ENCODE peak calls at places on chromosomes 4 and X, in four cellular contexts. One of them, this sample, is unnamed.

GRCh38 chrX:74453178-74453577 is 31.9 kb downstream of the SLC16A2 start:
- DNase-seq in tibial artery: no peak
- DNase-seq in thoracic aorta: no peak
- DNase-seq in lower lobe of right lung: no peak
- DNase-seq in this sample: no peak

GRCh38 chr4:14915018-14915417 is 87.3 kb upstream of the CPEB2 start:
- DNase-seq in lower lobe of right lung: no peak
- DNase-seq in thoracic aorta: no peak
- DNase-seq in tibial artery: no peak
- DNase-seq in this sample: no peak

GRCh38 chr4:2402941-2403340 is 15.5 kb downstream of the ZFYVE28 start:
- DNase-seq in lower lobe of right lung: no peak
- DNase-seq in tibial artery: no peak
- DNase-seq in thoracic aorta: no peak
- DNase-seq in this sample: no peak

GRCh38 chr4:148565801-148566200 is 123.6 kb upstream of the NR3C2 start:
- DNase-seq in thoracic aorta: no peak
- DNase-seq in tibial artery: no peak
- DNase-seq in lower lobe of right lung: no peak
- DNase-seq in this sample: no peak

GRCh38 chr4:55125087-55125721 is at the start of gene KDR:
- DNase-seq in lower lobe of right lung: peak; percentile 54
- DNase-seq in tibial artery: peak; percentile 20
- DNase-seq in thoracic aorta: no peak
- DNase-seq in this sample: no peak

GRCh38 chr4:86730310-86730709 is 118.9 kb downstream of the SLC10A6 start:
- DNase-seq in tibial artery: no peak
- DNase-seq in thoracic aorta: no peak
- DNase-seq in lower lobe of right lung: no peak
- DNase-seq in this sample: no peak

GRCh38 chr4:12949719-12950118 is 534.4 kb downstream of the RAB28 start:
- DNase-seq in thoracic aorta: no peak
- DNase-seq in tibial artery: no peak
- DNase-seq in lower lobe of right lung: no peak
- DNase-seq in this sample: no peak

GRCh38 chr4:52914051-52914605 is 52.0 kb downstream of the RASL11B start:
- DNase-seq in tibial artery: no peak
- DNase-seq in thoracic aorta: no peak
- DNase-seq in lower lobe of right lung: no peak
- DNase-seq in this sample: no peak

GRCh38 chrX:53674581-53674980 is 11.9 kb downstream of the HUWE1 start:
- DNase-seq in thoracic aorta: no peak
- DNase-seq in tibial artery: no peak
- DNase-seq in lower lobe of right lung: no peak
- DNase-seq in this sample: no peak

GRCh38 chr4:80215449-80216052 is 18.2 kb downstream of the PRDM8 start:
- DNase-seq in tibial artery: no peak
- DNase-seq in lower lobe of right lung: no peak
- DNase-seq in thoracic aorta: no peak
- DNase-seq in this sample: no peak

GRCh38 chr4:168666531-168666930 is 169.7 kb downstream of the PALLD start:
- DNase-seq in thoracic aorta: no peak
- DNase-seq in tibial artery: no peak
- DNase-seq in lower lobe of right lung: no peak
- DNase-seq in this sample: no peak

GRCh38 chr4:168386002-168386401 is 67.5 kb upstream of the DDX60 start:
- DNase-seq in thoracic aorta: no peak
- DNase-seq in lower lobe of right lung: no peak
- DNase-seq in tibial artery: no peak
- DNase-seq in this sample: no peak

GRCh38 chrX:97039363-97040029 is 155.8 kb downstream of the RPA4 start:
- DNase-seq in tibial artery: peak; percentile 21
- DNase-seq in thoracic aorta: no peak
- DNase-seq in lower lobe of right lung: no peak
- DNase-seq in this sample: no peak

GRCh38 chr4:56655627-56656345 is 25.3 kb downstream of the HOPX start:
- DNase-seq in tibial artery: no peak
- DNase-seq in thoracic aorta: no peak
- DNase-seq in lower lobe of right lung: no peak
- DNase-seq in this sample: no peak

GRCh38 chrX:111283446-111283845 is 13.2 kb upstream of the CAPN6 start:
- DNase-seq in tibial artery: no peak
- DNase-seq in lower lobe of right lung: no peak
- DNase-seq in thoracic aorta: no peak
- DNase-seq in this sample: no peak

GRCh38 chr4:57084360-57084759 is 25.8 kb downstream of the IGFBP7 start:
- DNase-seq in thoracic aorta: no peak
- DNase-seq in lower lobe of right lung: no peak
- DNase-seq in tibial artery: no peak
- DNase-seq in this sample: no peak

GRCh38 chr4:184838249-184839074 is 12.7 kb upstream of the ACSL1 start:
- DNase-seq in tibial artery: no peak
- DNase-seq in lower lobe of right lung: no peak
- DNase-seq in thoracic aorta: no peak
- DNase-seq in this sample: no peak

GRCh38 chr4:89438102-89438831 is 130.7 kb upstream of the GPRIN3 start:
- DNase-seq in thoracic aorta: no peak
- DNase-seq in lower lobe of right lung: peak; percentile 36
- DNase-seq in tibial artery: no peak
- DNase-seq in this sample: no peak

GRCh38 chrX:22090181-22090580 is 58.1 kb downstream of the PHEX start:
- DNase-seq in tibial artery: no peak
- DNase-seq in thoracic aorta: no peak
- DNase-seq in lower lobe of right lung: no peak
- DNase-seq in this sample: no peak

GRCh38 chrX:144275403-144275802 is 391.5 kb downstream of the UBE2NL start:
- DNase-seq in lower lobe of right lung: no peak
- DNase-seq in tibial artery: no peak
- DNase-seq in thoracic aorta: no peak
- DNase-seq in this sample: no peak

GRCh38 chr4:152938237-152938969 is 2.3 kb downstream of the FHDC1 start:
- DNase-seq in tibial artery: no peak
- DNase-seq in thoracic aorta: no peak
- DNase-seq in lower lobe of right lung: no peak
- DNase-seq in this sample: no peak

GRCh38 chr4:140233811-140234696 is 80.1 kb upstream of the MAML3 start:
- DNase-seq in lower lobe of right lung: no peak
- DNase-seq in tibial artery: no peak
- DNase-seq in thoracic aorta: no peak
- DNase-seq in this sample: no peak

GRCh38 chr4:170872794-170873193 is 783.0 kb upstream of the AADAT start:
- DNase-seq in lower lobe of right lung: no peak
- DNase-seq in tibial artery: no peak
- DNase-seq in thoracic aorta: no peak
- DNase-seq in this sample: no peak

DNA sequence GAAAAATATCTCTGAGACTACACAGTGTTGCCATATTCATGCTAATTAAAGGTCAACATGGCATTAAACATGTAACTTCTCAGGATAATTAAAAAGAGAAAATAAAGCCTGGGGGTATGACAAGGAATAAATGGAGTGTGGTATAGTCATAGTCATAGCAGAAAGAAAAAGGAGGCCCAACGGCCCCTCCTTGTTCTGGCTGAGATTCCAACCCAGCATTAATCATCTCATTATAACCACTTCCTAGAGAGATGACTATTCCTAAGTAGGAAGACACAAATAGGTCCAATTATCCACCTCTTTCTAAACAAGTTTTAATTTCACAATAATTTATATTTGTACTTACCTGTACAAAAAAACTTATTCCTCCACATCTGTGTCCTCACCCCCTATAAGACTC is 778.4 kb upstream of the AADAT start:
- DNase-seq in lower lobe of right lung: no peak
- DNase-seq in tibial artery: no peak
- DNase-seq in thoracic aorta: no peak
- DNase-seq in this sample: no peak
- H3K27ac ChIP-seq in lower lobe of right lung: no peak overlapping the region
- H3K27ac ChIP-seq in tibial artery: no peak overlapping the region
- H3K27ac ChIP-seq in thoracic aorta: no peak overlapping the region
- H3K27ac ChIP-seq in this sample: no peak overlapping the region

DNA sequence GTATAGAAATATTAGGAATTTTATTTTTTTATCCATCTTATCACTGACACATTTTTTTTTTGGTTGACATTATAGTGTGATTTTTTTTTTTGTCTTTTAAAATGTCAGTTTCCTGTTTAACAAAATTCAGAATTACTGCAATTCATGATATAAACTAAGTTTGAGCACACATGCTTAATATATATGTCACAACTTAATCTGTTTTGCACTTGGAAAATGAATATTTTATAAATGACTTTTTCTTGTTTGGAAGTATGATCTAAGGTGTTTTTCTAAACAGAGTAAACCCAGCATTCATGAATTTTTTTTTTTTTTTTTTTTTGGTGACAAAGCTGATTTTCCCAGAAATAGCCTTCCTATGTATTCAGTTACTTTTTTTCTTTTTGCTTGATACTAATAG is 2.4 kb downstream of the SMARCA5 start:
- DNase-seq in lower lobe of right lung: no peak
- DNase-seq in tibial artery: no peak
- DNase-seq in thoracic aorta: no peak
- DNase-seq in this sample: no peak
- H3K4me3 ChIP-seq in lower lobe of right lung: peak overlapping the region; percentile 83
- H3K4me3 ChIP-seq in tibial artery: peak overlapping the region; percentile 80
- H3K4me3 ChIP-seq in thoracic aorta: peak overlapping the region; percentile 95
- H3K4me3 ChIP-seq in this sample: peak overlapping the region; percentile 65

DNA sequence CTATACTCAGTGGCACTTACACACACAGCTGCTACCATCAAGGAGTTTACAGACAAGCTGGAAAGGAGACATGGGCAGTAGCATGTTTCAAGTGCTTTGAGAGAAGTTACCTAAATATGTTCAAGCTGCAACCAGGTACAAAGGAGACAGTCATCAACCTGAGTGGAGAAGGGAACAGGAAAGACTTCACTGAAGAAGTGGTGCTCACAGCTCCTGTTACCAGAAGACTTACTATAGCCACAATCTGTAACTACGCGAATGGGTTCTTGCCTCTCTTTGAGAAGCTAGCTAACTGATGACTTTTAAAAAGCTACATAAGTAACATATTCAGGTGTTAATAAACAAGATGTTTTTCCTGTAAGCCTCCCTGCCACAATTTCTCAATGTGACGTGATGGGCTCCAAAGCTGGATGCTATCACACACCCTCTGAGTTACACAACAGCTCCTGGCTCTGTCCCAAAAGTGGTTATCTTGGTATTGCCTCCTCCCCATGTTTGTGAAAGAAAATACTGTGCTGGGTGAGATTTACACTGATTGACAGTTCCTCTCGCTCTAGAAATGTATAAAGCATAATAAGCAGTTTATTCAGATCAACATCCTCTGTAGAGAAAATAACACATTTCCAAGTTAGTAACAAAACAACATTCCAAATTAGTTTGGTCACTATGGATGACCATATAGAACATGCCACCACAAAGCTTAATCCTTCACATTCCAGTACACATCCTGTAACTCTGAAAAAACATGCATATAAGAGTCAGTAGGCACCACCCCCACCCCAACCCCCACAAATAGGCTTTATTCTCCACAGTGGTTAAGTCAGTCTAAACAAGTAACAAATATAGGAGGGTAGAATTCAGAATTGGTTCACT is 81.8 kb downstream of the FRYL start:
- DNase-seq in lower lobe of right lung: no peak
- DNase-seq in tibial artery: peak; percentile 79
- DNase-seq in thoracic aorta: no peak
- DNase-seq in this sample: no peak
- H3K27ac ChIP-seq in lower lobe of right lung: no peak overlapping the region
- H3K27ac ChIP-seq in tibial artery: no peak overlapping the region
- H3K27ac ChIP-seq in thoracic aorta: no peak overlapping the region
- H3K27ac ChIP-seq in this sample: no peak overlapping the region

DNA sequence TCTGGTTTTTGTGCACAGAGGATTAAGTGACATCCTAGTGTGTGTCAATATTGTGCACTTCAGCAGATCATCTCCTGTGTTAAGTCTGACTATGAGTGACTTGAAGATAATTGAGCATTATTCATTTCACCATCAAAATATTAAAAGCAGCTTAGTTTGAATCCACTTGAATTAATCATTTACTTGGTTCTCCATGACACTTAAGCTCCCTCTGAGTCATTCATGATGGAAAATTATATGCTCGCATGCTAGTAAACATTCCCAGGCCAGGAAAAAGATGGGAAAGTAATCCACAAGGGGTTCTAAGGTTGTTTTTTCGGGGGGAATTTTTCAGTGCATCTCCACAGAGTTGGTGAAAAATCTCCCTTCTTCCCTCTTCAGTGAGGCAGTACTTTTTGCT is 97.2 kb upstream of the EOLA2 start:
- DNase-seq in lower lobe of right lung: no peak
- DNase-seq in tibial artery: no peak
- DNase-seq in thoracic aorta: no peak
- DNase-seq in this sample: no peak
- H3K4me3 ChIP-seq in lower lobe of right lung: no peak overlapping the region
- H3K4me3 ChIP-seq in tibial artery: no peak overlapping the region
- H3K4me3 ChIP-seq in thoracic aorta: no peak overlapping the region
- H3K4me3 ChIP-seq in this sample: no peak overlapping the region

This sample was measured in ascending aorta.